ENCODE peak calls at places on chromosomes 16 and 17, in ten cellular contexts. Q, M, N, R, F, Y, P, L, C and I are unnamed samples.

GRCh38 chr16:68257251-68257905 is 6.9 kb upstream of the SLC7A6 start:
- DNase-seq in Q (peak; percentile 63), M (no peak), N (no peak), R (no peak), F (no peak), Y (no peak), P (no peak), L (no peak), C (no peak), I (no peak)

GRCh38 chr16:8565498-8565897 is 24.8 kb downstream of the TMEM114 start:
- DNase-seq in Q (no peak), M (no peak), N (no peak), R (no peak), F (peak; percentile 75), Y (no peak), P (no peak), L (no peak), C (no peak), I (no peak)

GRCh38 chr16:17793354-17793753 is 322.6 kb upstream of the XYLT1 start:
- DNase-seq in Q (no peak), M (no peak), N (no peak), R (no peak), F (no peak), Y (no peak), P (no peak), L (no peak), C (no peak), I (no peak)

GRCh38 chr17:8702996-8703395 is 41.6 kb downstream of the CCDC42 start:
- DNase-seq in Q (no peak), M (no peak), N (no peak), R (no peak), F (no peak), Y (no peak), P (no peak), L (no peak), C (no peak), I (no peak)

GRCh38 chr17:7932949-7933348 is 943 bp downstream of the CNTROB start:
- DNase-seq in Q (peak; percentile 57), M (no peak), N (peak; percentile 76), R (peak; percentile 45), F (peak; percentile 46), Y (no peak), P (peak; percentile 69), L (no peak), C (peak; percentile 68), I (no peak)

GRCh38 chr16:70522216-70523000 is 946 bp downstream of the COG4 start:
- DNase-seq in Q (no peak), M (no peak), N (no peak), R (no peak), F (no peak), Y (no peak), P (no peak), L (no peak), C (no peak), I (no peak)

GRCh38 chr16:59330030-59330670 is 596.0 kb upstream of the GOT2 start:
- DNase-seq in Q (no peak), M (no peak), N (no peak), R (no peak), F (no peak), Y (no peak), P (no peak), L (no peak), C (no peak), I (no peak)

GRCh38 chr16:58684001-58684353 is 593 bp downstream of the SLC38A7 start:
- DNase-seq in Q (no peak), M (no peak), N (peak; percentile 63), R (no peak), F (no peak), Y (no peak), P (no peak), L (no peak), C (no peak), I (no peak)

GRCh38 chr17:58541249-58541648 is 26.8 kb upstream of the MTMR4 start:
- DNase-seq in Q (no peak), M (no peak), N (no peak), R (no peak), F (no peak), Y (no peak), P (peak; percentile 25), L (no peak), C (no peak), I (no peak)

GRCh38 chr17:16926591-16927451 is 45.1 kb downstream of the TNFRSF13B start:
- DNase-seq in Q (peak; percentile 3), M (no peak), N (peak; percentile 58), R (no peak), F (no peak), Y (no peak), P (no peak), L (no peak), C (no peak), I (no peak)

GRCh38 chr17:49223168-49223516 is 7.4 kb downstream of the PHOSPHO1 start:
- DNase-seq in Q (no peak), M (no peak), N (no peak), R (no peak), F (no peak), Y (no peak), P (no peak), L (no peak), C (no peak), I (no peak)

GRCh38 chr17:49224198-49224996 is 6.2 kb downstream of the PHOSPHO1 start:
- DNase-seq in Q (peak; percentile 52), M (no peak), N (no peak), R (peak; percentile 46), F (peak; percentile 78), Y (peak; percentile 50), P (no peak), L (no peak), C (peak; percentile 36), I (no peak)

GRCh38 chr17:49223517-49224197 is 6.9 kb downstream of the PHOSPHO1 start:
- DNase-seq in Q (peak; percentile 73), M (peak; percentile 79), N (no peak), R (peak; percentile 57), F (peak; percentile 97), Y (peak; percentile 89), P (peak; percentile 74), L (no peak), C (peak; percentile 56), I (no peak)

GRCh38 chr17:49225554-49226236 is 4.9 kb downstream of the PHOSPHO1 start:
- DNase-seq in Q (no peak), M (no peak), N (no peak), R (no peak), F (no peak), Y (no peak), P (no peak), L (no peak), C (no peak), I (no peak)

DNA sequence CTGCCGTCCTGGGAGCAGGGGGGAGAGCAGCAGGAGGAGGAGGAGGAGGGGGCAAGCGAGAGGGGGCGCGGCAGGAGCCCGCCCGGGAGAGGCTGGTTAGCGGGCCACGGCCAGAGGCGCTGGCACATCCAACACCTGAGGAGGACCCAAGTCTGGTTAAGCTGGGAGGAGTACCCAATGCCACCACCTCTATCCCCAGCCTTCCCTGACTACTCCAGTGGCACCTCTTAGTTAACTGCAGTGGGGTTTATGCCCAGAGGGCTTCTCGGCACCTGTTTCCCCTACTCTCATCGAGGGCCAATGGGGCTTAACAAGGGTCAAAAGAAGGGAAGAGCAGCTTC is 5.6 kb downstream of the PHOSPHO1 start:
- DNase-seq in Q (no peak), M (no peak), N (no peak), R (no peak), F (no peak), Y (no peak), P (no peak), L (no peak), C (no peak), I (no peak)
- H3K27me3 ChIP-seq in Q (peaks cover 49% of the 10 kb centered on the region), M (peaks cover 75% of the 10 kb centered on the region), N (peaks cover 76% of the 10 kb centered on the region), R (peaks cover 11% of the 10 kb centered on the region), F (peaks cover 65% of the 10 kb centered on the region), Y (peaks cover 60% of the 10 kb centered on the region), P (no peaks in the 10 kb centered on the region), L (no peaks in the 10 kb centered on the region), C (peaks cover 5% of the 10 kb centered on the region), I (peaks cover 77% of the 10 kb centered on the region)

GRCh38 chr17:81722184-81723120 is 10.4 kb downstream of the SLC25A10 start:
- DNase-seq in Q (peak; percentile 93), M (peak; percentile 83), N (peak; percentile 68), R (peak; percentile 94), F (peak; percentile 52), Y (peak; percentile 64), P (peak; percentile 72), L (no peak), C (peak; percentile 82), I (no peak)
- TF ChIP-seq POLR2AphosphoS5 in Q (peak; percentile 90), M (no peak), N (no peak), R (peak; percentile 82), F (peak; percentile 34), Y (peak; percentile 32), P (no peak), L (no peak), C (peak; percentile 38), I (no peak)

GRCh38 chr16:2822158-2822495 is 5.1 kb downstream of the PRSS21 start:
- DNase-seq in Q (peak; percentile 3), M (no peak), N (peak; percentile 14), R (no peak), F (no peak), Y (no peak), P (no peak), L (no peak), C (no peak), I (no peak)
- TF ChIP-seq EP300 in Q (no peak), M (no peak), N (no peak), R (no peak), F (no peak), Y (no peak), P (no peak), L (no peak), C (no peak), I (no peak)

GRCh38 chr17:39222866-39223834 is 2.6 kb downstream of the STAC2 start:
- DNase-seq in Q (no peak), M (no peak), N (no peak), R (no peak), F (no peak), Y (no peak), P (no peak), L (no peak), C (no peak), I (no peak)

GRCh38 chr17:39223907-39224777 is 1.6 kb downstream of the STAC2 start:
- DNase-seq in Q (no peak), M (no peak), N (no peak), R (no peak), F (peak; percentile 62), Y (no peak), P (no peak), L (no peak), C (no peak), I (no peak)

GRCh38 chr17:39219647-39220154 is 6.0 kb downstream of the STAC2 start:
- DNase-seq in Q (no peak), M (no peak), N (no peak), R (no peak), F (no peak), Y (no peak), P (no peak), L (no peak), C (peak; percentile 55), I (no peak)

GRCh38 chr17:39221572-39221971 is 4.2 kb downstream of the STAC2 start:
- DNase-seq in Q (no peak), M (no peak), N (no peak), R (no peak), F (no peak), Y (no peak), P (no peak), L (no peak), C (no peak), I (no peak)

DNA sequence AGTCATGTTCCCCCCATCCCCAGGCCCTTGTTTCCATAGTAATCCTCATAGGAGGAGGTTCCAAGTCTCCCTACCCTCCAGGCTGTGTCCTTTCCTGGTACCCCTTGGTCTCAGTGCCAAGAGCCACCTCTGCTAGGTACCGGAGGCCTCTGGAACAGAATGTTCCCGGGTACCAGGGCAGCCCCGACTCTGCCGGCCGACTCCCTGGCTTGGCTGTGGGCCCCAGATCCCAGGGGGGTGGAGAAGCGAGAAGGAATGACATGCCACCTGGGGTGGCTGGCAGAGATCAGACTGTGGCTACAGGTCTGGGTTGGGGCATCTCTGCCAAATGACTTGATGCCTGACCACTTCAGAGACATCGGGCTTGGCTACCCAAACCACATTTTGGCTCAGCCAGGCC is 3.6 kb downstream of the STAC2 start:
- DNase-seq in Q (no peak), M (no peak), N (no peak), R (no peak), F (no peak), Y (no peak), P (no peak), L (no peak), C (no peak), I (no peak)
- H3K27me3 ChIP-seq in Q (peaks cover 48% of the 10 kb centered on the region), M (peaks cover 30% of the 10 kb centered on the region), N (peaks cover 44% of the 10 kb centered on the region), R (peaks cover 11% of the 10 kb centered on the region), F (peaks cover 44% of the 10 kb centered on the region), Y (no peaks in the 10 kb centered on the region), P (peaks cover 17% of the 10 kb centered on the region), L (peaks cover 8% of the 10 kb centered on the region), C (peaks cover 21% of the 10 kb centered on the region), I (peaks cover 18% of the 10 kb centered on the region)